ENCODE peak calls at places on chromosome 3, in ten cellular contexts. Z is iris pigment epithelial cell; M is RKO; L is LoVo; C is HT1080; Q is HT-29; V is stimulated activated CD4-positive, alpha-beta T cell treated with anti-CD3 and anti-CD28 coated beads, Interleukin-2, amount 100 ng/mL, for 4 hours; W is WTC11; H is Kasumi-1; G is right cardiac atrium. I is an unnamed sample.

GRCh38 chr3:44321335-44321734 is 17.2 kb upstream of the TCAIM start:
- DNase-seq in Z (no peak), C (no peak), M (no peak), L (no peak), V (no peak), Q (no peak), G (no peak), W (no peak), H (no peak), I (no peak)

GRCh38 chr3:72181231-72181630 is 396.3 kb upstream of the PROK2 start:
- DNase-seq in G (no peak), Z (no peak), W (no peak), M (no peak), Q (no peak), C (no peak), H (no peak), L (no peak), V (no peak), I (no peak)

GRCh38 chr3:129793947-129794318 is 99.6 kb downstream of the TMCC1 start:
- DNase-seq in Q (peak), Z (no peak), G (peak), L (no peak), V (no peak), M (no peak), C (peak), W (no peak), H (peak), I (peak)

GRCh38 chr3:63976166-63976861 is 47.0 kb downstream of the PSMD6 start:
- DNase-seq in M (no peak), W (no peak), H (no peak), C (peak), L (no peak), V (no peak), Z (peak), Q (no peak), G (no peak), I (no peak)

GRCh38 chr3:143897558-143898305 is 49.5 kb upstream of the SLC9A9 start:
- DNase-seq in M (no peak), Z (peak), L (no peak), Q (no peak), W (no peak), V (no peak), G (no peak), H (no peak), C (no peak), I (no peak)

GRCh38 chr3:109191431-109191830 is 54.9 kb downstream of the C3orf85 start:
- DNase-seq in Z (no peak), W (no peak), L (no peak), V (no peak), C (no peak), M (no peak), G (no peak), Q (no peak), H (no peak), I (no peak)

GRCh38 chr3:54814224-54814623 is 113.6 kb downstream of the LRTM1 start:
- DNase-seq in H (no peak), M (no peak), Q (no peak), W (no peak), V (no peak), G (no peak), L (no peak), Z (no peak), C (no peak), I (no peak)

GRCh38 chr3:18237251-18238005 is 187.7 kb downstream of the SATB1 start:
- DNase-seq in L (no peak), V (no peak), H (no peak), Z (peak), M (peak), C (peak), Q (no peak), W (no peak), G (peak), I (no peak)

GRCh38 chr3:66405701-66406091 is 95.1 kb downstream of the LRIG1 start:
- DNase-seq in G (no peak), L (no peak), C (peak), W (no peak), M (no peak), V (no peak), Z (peak), Q (no peak), H (no peak), I (no peak)

GRCh38 chr3:41159581-41160189 is 39.6 kb upstream of the CTNNB1 start:
- DNase-seq in Q (peak), G (no peak), M (no peak), V (no peak), W (no peak), L (peak), H (no peak), C (peak), Z (no peak), I (no peak)

GRCh38 chr3:191197761-191198160 is 1.3 kb upstream of the OSTN start:
- DNase-seq in M (no peak), H (no peak), G (no peak), Z (no peak), L (no peak), V (no peak), W (no peak), Q (no peak), C (no peak), I (no peak)

GRCh38 chr3:129549006-129549800 is 6.2 kb downstream of the H1-8 start:
- DNase-seq in V (no peak), L (peak), M (no peak), H (peak), C (peak), Q (no peak), W (no peak), Z (peak), G (peak), I (peak)

GRCh38 chr3:121651684-121652083 is 9.0 kb downstream of the HCLS1 start:
- DNase-seq in Q (peak), M (no peak), G (no peak), L (peak), Z (peak), V (no peak), W (no peak), H (no peak), C (peak), I (no peak)

GRCh38 chr3:120425877-120426276 is 24.9 kb downstream of the FSTL1 start:
- DNase-seq in H (no peak), M (no peak), W (no peak), Z (peak), G (peak), C (no peak), V (no peak), L (no peak), Q (no peak), I (no peak)

GRCh38 chr3:112531358-112531781 is 30.4 kb downstream of the ATG3 start:
- DNase-seq in V (no peak), Q (peak), L (peak), Z (peak), H (peak), M (peak), W (no peak), G (no peak), C (no peak), I (no peak)

GRCh38 chr3:8278448-8278847 is 223.2 kb upstream of the LMCD1 start:
- DNase-seq in H (no peak), W (no peak), L (no peak), G (no peak), Z (no peak), V (no peak), Q (peak), C (peak), M (no peak), I (peak)

GRCh38 chr3:109355625-109356441 is 18.5 kb upstream of the DPPA4 start:
- DNase-seq in Q (no peak), W (peak), V (no peak), G (no peak), L (no peak), H (no peak), Z (no peak), C (no peak), M (no peak), I (peak)

GRCh38 chr3:163891771-163892170 is 1186.5 kb downstream of the SI start:
- DNase-seq in Q (no peak), G (no peak), Z (no peak), C (no peak), M (no peak), V (no peak), L (no peak), H (no peak), W (no peak), I (no peak)

GRCh38 chr3:79872483-79872882 is 104.7 kb upstream of the ROBO1 start:
- DNase-seq in C (no peak), Z (peak), Q (peak), M (no peak), H (no peak), G (no peak), L (no peak), V (no peak), W (no peak), I (no peak)

GRCh38 chr3:16743276-16743675 is 138.1 kb upstream of the DAZL start:
- DNase-seq in M (no peak), W (no peak), Z (peak), Q (no peak), L (no peak), H (no peak), C (peak), V (no peak), G (no peak), I (no peak)

GRCh38 chr3:159237221-159237620 is 435.4 kb downstream of the MFSD1 start:
- DNase-seq in V (no peak), H (no peak), L (no peak), W (no peak), M (no peak), G (no peak), Z (peak), Q (no peak), C (peak), I (no peak)

GRCh38 chr3:180804871-180805430 is 107.5 kb upstream of the FXR1 start:
- DNase-seq in L (no peak), Z (peak), G (peak), W (peak), C (peak), V (no peak), H (no peak), M (peak), Q (no peak), I (peak)

GRCh38 chr3:129514110-129514509 is 14.3 kb upstream of the RHO start:
- DNase-seq in Z (no peak), G (peak), L (no peak), V (no peak), M (no peak), C (no peak), Q (no peak), W (no peak), H (no peak), I (no peak)

GRCh38 chr3:88991496-88991895 is 115.9 kb upstream of the EPHA3 start:
- DNase-seq in Z (peak), L (no peak), H (no peak), M (no peak), C (no peak), Q (no peak), G (no peak), V (no peak), W (no peak), I (no peak)

GRCh38 chr3:184687363-184688049 is 24.4 kb downstream of the MAGEF1 start:
- DNase-seq in W (no peak), V (no peak), Z (no peak), H (peak), M (no peak), L (no peak), C (no peak), Q (no peak), G (peak), I (no peak)

GRCh38 chr3:117540583-117540982 is 831.0 kb downstream of the TUSC7 start:
- DNase-seq in L (no peak), M (no peak), V (no peak), H (no peak), Z (no peak), W (no peak), Q (no peak), G (no peak), C (peak), I (no peak)

GRCh38 chr3:193780371-193780770 is 187.4 kb downstream of the OPA1 start:
- DNase-seq in Q (no peak), M (no peak), W (no peak), G (no peak), C (no peak), Z (no peak), V (no peak), H (no peak), L (no peak), I (no peak)

GRCh38 chr3:93867425-93867824 is 106.3 kb downstream of the PROS1 start:
- DNase-seq in V (no peak), H (no peak), Z (no peak), M (no peak), G (no peak), L (no peak), W (no peak), C (no peak), Q (peak), I (no peak)